ENCODE peak calls at places on chromosomes 2 and 18, in nine cellular contexts. A, W, U, F, G, Z, O, P and B are unnamed samples.

GRCh38 chr18:70005580-70005979 is 57.9 kb upstream of the CD226 start:
- DNase-seq in A (no peak), W (no peak), U (no peak), F (no peak), G (no peak), Z (no peak), O (no peak), P (no peak), B (no peak)

GRCh38 chr2:46438102-46438501 is 41.3 kb upstream of the TMEM247 start:
- DNase-seq in A (no peak), W (no peak), U (no peak), F (no peak), G (no peak), Z (no peak), O (no peak), P (no peak), B (no peak)

GRCh38 chr18:79401494-79402208 is 5.9 kb downstream of the NFATC1 start:
- DNase-seq in A (peak), W (no peak), U (no peak), F (no peak), G (no peak), Z (no peak), O (no peak), P (no peak), B (no peak)

GRCh38 chr18:21449367-21450250 is 150.9 kb downstream of the ESCO1 start:
- DNase-seq in A (no peak), W (no peak), U (no peak), F (no peak), G (no peak), Z (no peak), O (no peak), P (no peak), B (no peak)

GRCh38 chr18:48805826-48806535 is 144.8 kb downstream of the SMAD7 start:
- DNase-seq in A (peak), W (no peak), U (no peak), F (peak), G (no peak), Z (no peak), O (peak), P (no peak), B (no peak)

GRCh38 chr18:49817947-49818346 is 4.6 kb upstream of the ACAA2 start:
- DNase-seq in A (no peak), W (no peak), U (no peak), F (no peak), G (no peak), Z (no peak), O (no peak), P (no peak), B (no peak)

GRCh38 chr2:68536000-68536399 is 68.6 kb downstream of the APLF start:
- DNase-seq in A (no peak), W (no peak), U (no peak), F (no peak), G (no peak), Z (no peak), O (no peak), P (no peak), B (no peak)

GRCh38 chr2:162050513-162050961 is 23.5 kb downstream of the DPP4 start:
- DNase-seq in A (no peak), W (no peak), U (no peak), F (no peak), G (no peak), Z (no peak), O (no peak), P (no peak), B (no peak)

GRCh38 chr2:234355052-234355720 is 141.7 kb downstream of the ARL4C start:
- DNase-seq in A (peak), W (no peak), U (no peak), F (no peak), G (no peak), Z (no peak), O (no peak), P (no peak), B (no peak)

GRCh38 chr2:392921-393270 is 105.0 kb upstream of the ALKAL2 start:
- DNase-seq in A (no peak), W (no peak), U (no peak), F (no peak), G (no peak), Z (no peak), O (no peak), P (no peak), B (no peak)

GRCh38 chr2:239285932-239286230 is 114.9 kb downstream of the HDAC4 start:
- DNase-seq in A (no peak), W (no peak), U (no peak), F (no peak), G (no peak), Z (no peak), O (no peak), P (no peak), B (no peak)

GRCh38 chr2:11305958-11306357 is 38.5 kb downstream of the ROCK2 start:
- DNase-seq in A (no peak), W (peak), U (no peak), F (no peak), G (no peak), Z (no peak), O (no peak), P (no peak), B (no peak)

GRCh38 chr2:47089083-47089464 is 66.0 kb downstream of the STPG4 start:
- DNase-seq in A (no peak), W (peak), U (no peak), F (no peak), G (no peak), Z (no peak), O (no peak), P (no peak), B (no peak)

GRCh38 chr2:206095925-206096324 is 10.0 kb upstream of the INO80D start:
- DNase-seq in A (no peak), W (no peak), U (no peak), F (no peak), G (no peak), Z (no peak), O (no peak), P (no peak), B (no peak)

GRCh38 chr18:79930020-79930642 is 21.3 kb downstream of the SLC66A2 start:
- DNase-seq in A (no peak), W (no peak), U (no peak), F (no peak), G (no peak), Z (no peak), O (no peak), P (no peak), B (no peak)

GRCh38 chr18:45974088-45974536 is 7.0 kb upstream of the EPG5 start:
- DNase-seq in A (peak), W (peak), U (peak), F (no peak), G (peak), Z (peak), O (no peak), P (peak), B (peak)

GRCh38 chr2:15378148-15378908 is 182.8 kb downstream of the NBAS start:
- DNase-seq in A (no peak), W (no peak), U (no peak), F (no peak), G (peak), Z (no peak), O (no peak), P (no peak), B (no peak)

GRCh38 chr2:43110442-43110871 is 115.9 kb downstream of the ZFP36L2 start:
- DNase-seq in A (no peak), W (no peak), U (no peak), F (peak), G (no peak), Z (no peak), O (no peak), P (no peak), B (no peak)

GRCh38 chr2:72750466-72750865 is 75.4 kb downstream of the EXOC6B start:
- DNase-seq in A (no peak), W (no peak), U (no peak), F (no peak), G (no peak), Z (no peak), O (no peak), P (no peak), B (no peak)

DNA sequence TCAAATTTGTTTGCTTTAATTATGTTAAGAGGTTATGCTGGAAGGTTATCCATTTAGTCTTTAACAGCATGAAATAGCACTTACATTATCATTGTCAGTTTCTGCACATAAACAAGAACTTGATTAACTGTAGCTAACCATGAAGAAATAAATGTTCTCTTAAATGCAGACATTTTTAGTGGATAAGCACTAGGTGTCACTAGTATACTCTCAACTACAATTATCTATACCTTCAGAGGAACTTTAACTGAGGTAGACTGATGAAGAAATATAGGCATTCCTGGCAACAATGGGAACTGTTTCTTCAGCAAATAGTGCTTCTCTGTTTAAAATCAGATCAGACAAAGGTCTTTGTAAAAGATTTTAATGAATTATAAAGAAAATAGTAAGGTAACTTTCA is 178.8 kb upstream of the CHST9 start:
- DNase-seq in A (no peak), W (peak), U (no peak), F (no peak), G (no peak), Z (no peak), O (no peak), P (peak), B (no peak)
- TF ChIP-seq CTCF in A (peak), W (peak), U (no peak), F (peak), G (no peak), Z (no peak), O (no peak), P (peak), B (peak)

GRCh38 chr2:165455940-165456479 is 13.5 kb upstream of the CSRNP3 start:
- DNase-seq in A (no peak), W (no peak), U (no peak), F (no peak), G (no peak), Z (no peak), O (no peak), P (no peak), B (no peak)

GRCh38 chr2:165452327-165452726 is 17.2 kb upstream of the CSRNP3 start:
- DNase-seq in A (no peak), W (no peak), U (no peak), F (no peak), G (no peak), Z (no peak), O (no peak), P (no peak), B (no peak)

GRCh38 chr2:165453672-165454071 is 15.8 kb upstream of the CSRNP3 start:
- DNase-seq in A (no peak), W (no peak), U (no peak), F (no peak), G (no peak), Z (no peak), O (no peak), P (no peak), B (no peak)

GRCh38 chr2:165454905-165455304 is 14.6 kb upstream of the CSRNP3 start:
- DNase-seq in A (no peak), W (no peak), U (no peak), F (no peak), G (no peak), Z (no peak), O (no peak), P (no peak), B (no peak)

DNA sequence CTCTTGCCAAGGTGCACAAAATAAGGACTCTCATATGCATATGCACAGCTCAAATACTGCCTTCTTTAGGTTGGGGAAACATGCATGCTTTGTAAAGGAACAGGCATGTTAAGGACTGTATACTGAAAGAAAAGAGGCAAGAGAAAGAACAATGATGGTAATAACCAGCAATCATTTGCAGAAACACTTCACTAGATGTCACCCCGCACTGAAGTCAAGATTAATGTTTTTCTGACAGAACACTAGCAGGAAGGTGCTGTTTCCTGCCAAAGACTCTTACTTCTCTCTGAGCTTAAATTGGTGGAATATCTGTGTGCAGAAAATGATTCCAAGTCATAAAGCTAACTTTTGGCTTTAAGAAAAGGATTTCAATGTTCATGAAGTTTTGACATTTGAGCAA is 19.4 kb upstream of the CSRNP3 start:
- DNase-seq in A (no peak), W (no peak), U (no peak), F (no peak), G (no peak), Z (no peak), O (no peak), P (no peak), B (no peak)
- TF ChIP-seq CTCF in A (no peak), W (no peak), U (no peak), F (no peak), G (no peak), Z (no peak), O (no peak), P (no peak), B (no peak)

DNA sequence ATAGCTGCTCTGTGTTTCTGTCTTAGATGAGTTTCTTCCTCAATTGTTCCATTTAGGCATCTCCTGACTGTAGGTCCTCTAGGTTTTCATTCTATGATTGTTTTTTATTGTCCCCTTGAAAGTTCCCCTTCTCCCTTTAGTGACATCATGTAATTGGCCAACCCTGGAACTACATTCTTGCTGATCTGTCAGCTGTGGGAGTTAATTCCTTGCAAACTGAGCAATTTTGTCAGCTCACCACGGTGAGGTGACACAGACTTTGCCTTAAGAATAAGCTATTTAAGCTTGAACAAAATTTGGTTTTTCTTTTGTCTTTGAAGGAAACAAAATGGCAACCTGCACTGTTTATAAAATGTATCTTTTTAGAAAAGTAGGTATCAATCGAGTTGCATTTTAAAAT is 95.9 kb downstream of the TXNL1 start:
- DNase-seq in A (no peak), W (no peak), U (no peak), F (no peak), G (no peak), Z (no peak), O (no peak), P (no peak), B (no peak)
- TF ChIP-seq CTCF in A (no peak), W (no peak), U (no peak), F (no peak), G (no peak), Z (no peak), O (no peak), P (no peak), B (no peak)

GRCh38 chr2:224379986-224380385 is 21.9 kb downstream of the FAM124B start:
- DNase-seq in A (no peak), W (no peak), U (no peak), F (no peak), G (no peak), Z (no peak), O (no peak), P (no peak), B (no peak)
- TF ChIP-seq CTCF in A (no peak), W (no peak), U (no peak), F (no peak), G (no peak), Z (no peak), O (no peak), P (no peak), B (no peak)

GRCh38 chr18:24504401-24504800 is 44.0 kb downstream of the HRH4 start:
- DNase-seq in A (no peak), W (no peak), U (no peak), F (no peak), G (no peak), Z (no peak), O (no peak), P (no peak), B (no peak)
- TF ChIP-seq CTCF in A (no peak), W (no peak), U (no peak), F (no peak), G (no peak), Z (no peak), O (no peak), P (no peak), B (no peak)

GRCh38 chr2:29894822-29895221 is 26.6 kb downstream of the ALK start:
- DNase-seq in A (no peak), W (no peak), U (no peak), F (no peak), G (no peak), Z (no peak), O (no peak), P (no peak), B (no peak)

GRCh38 chr2:29892576-29892975 is 28.8 kb downstream of the ALK start:
- DNase-seq in A (no peak), W (no peak), U (no peak), F (no peak), G (no peak), Z (no peak), O (no peak), P (no peak), B (no peak)

GRCh38 chr2:29900971-29901633 is 20.3 kb downstream of the ALK start:
- DNase-seq in A (no peak), W (no peak), U (no peak), F (no peak), G (no peak), Z (no peak), O (no peak), P (no peak), B (no peak)

GRCh38 chr2:29895296-29895695 is 26.1 kb downstream of the ALK start:
- DNase-seq in A (no peak), W (no peak), U (no peak), F (no peak), G (no peak), Z (no peak), O (no peak), P (no peak), B (no peak)
- TF ChIP-seq CTCF in A (no peak), W (no peak), U (no peak), F (no peak), G (no peak), Z (no peak), O (no peak), P (no peak), B (no peak)

GRCh38 chr2:30068067-30068466 is 78.7 kb upstream of the YPEL5 start:
- DNase-seq in A (no peak), W (no peak), U (no peak), F (no peak), G (no peak), Z (no peak), O (no peak), P (no peak), B (no peak)

GRCh38 chr2:30074023-30074422 is 72.8 kb upstream of the YPEL5 start:
- DNase-seq in A (no peak), W (peak), U (no peak), F (no peak), G (no peak), Z (no peak), O (peak), P (no peak), B (no peak)

GRCh38 chr2:30073523-30073922 is 73.3 kb upstream of the YPEL5 start:
- DNase-seq in A (no peak), W (no peak), U (no peak), F (no peak), G (no peak), Z (no peak), O (no peak), P (no peak), B (no peak)

GRCh38 chr2:30072250-30072842 is 74.5 kb upstream of the YPEL5 start:
- DNase-seq in A (peak), W (peak), U (peak), F (peak), G (peak), Z (no peak), O (peak), P (peak), B (peak)
- TF ChIP-seq CTCF in A (peak), W (peak), U (peak), F (peak), G (peak), Z (peak), O (peak), P (peak), B (peak)